ENCODE peak calls at places on chromosomes 13 and 19, in eight cellular contexts. T is GM23338, B is prostate gland, K is transverse colon, X is esophagus muscularis mucosa, M is HCT116, J is sigmoid colon, N is SK-N-SH. S is an unnamed sample.

GRCh38 chr13:44396295-44396962 is 22.8 kb downstream of the SERP2 start:
- DNase-seq in T (no peak), B (no peak), K (no peak), X (no peak), M (no peak), J (no peak), N (no peak), S (no peak)

GRCh38 chr19:38304866-38305429 is 897 bp downstream of the C19orf33 start:
- DNase-seq in T (peak), B (peak), K (peak), X (no peak), M (peak), J (no peak), N (peak), S (no peak)

GRCh38 chr19:39428309-39429112 is 7.2 kb downstream of the RPS16 start:
- DNase-seq in T (peak), B (no peak), K (peak), X (no peak), M (no peak), J (peak), N (no peak), S (no peak)

GRCh38 chr19:17025361-17025760 is 1.2 kb downstream of the CPAMD8 start:
- DNase-seq in T (no peak), B (peak), K (no peak), X (no peak), M (no peak), J (no peak), N (no peak), S (no peak)

GRCh38 chr13:51794959-51795358 is 9.0 kb downstream of the DHRS12 start:
- DNase-seq in T (no peak), B (no peak), K (no peak), X (no peak), M (no peak), J (peak), N (no peak), S (no peak)

GRCh38 chr13:44976196-44976595 is 13.1 kb downstream of the NUFIP1 start:
- DNase-seq in T (no peak), B (no peak), K (no peak), X (no peak), M (no peak), J (no peak), N (no peak), S (no peak)

GRCh38 chr19:38891791-38892190 is 7.6 kb downstream of the SIRT2 start:
- DNase-seq in T (no peak), B (no peak), K (no peak), X (no peak), M (no peak), J (no peak), N (no peak), S (no peak)

GRCh38 chr13:35882722-35883497 is 248.3 kb downstream of the DCLK1 start:
- DNase-seq in T (no peak), B (no peak), K (no peak), X (no peak), M (no peak), J (no peak), N (no peak), S (no peak)

GRCh38 chr19:13098291-13099072 is 4.2 kb downstream of the LYL1 start:
- DNase-seq in T (peak), B (peak), K (no peak), X (no peak), M (no peak), J (peak), N (no peak), S (no peak)

GRCh38 chr19:48568345-48568886 is 16.4 kb downstream of the SULT2B1 start:
- DNase-seq in T (peak), B (peak), K (peak), X (peak), M (peak), J (peak), N (peak), S (no peak)

GRCh38 chr19:3857449-3858003 is 11.3 kb downstream of the ZFR2 start:
- DNase-seq in T (no peak), B (no peak), K (no peak), X (no peak), M (no peak), J (no peak), N (no peak), S (no peak)

GRCh38 chr13:23822252-23822824 is 66.9 kb downstream of the MIPEP start:
- DNase-seq in T (no peak), B (no peak), K (no peak), X (no peak), M (no peak), J (no peak), N (no peak), S (no peak)

GRCh38 chr13:111847964-111848363 is 219.0 kb upstream of the SOX1 start:
- DNase-seq in T (no peak), B (no peak), K (no peak), X (peak), M (no peak), J (no peak), N (no peak), S (no peak)

GRCh38 chr19:15466851-15467733 is 2.7 kb upstream of the RASAL3 start:
- DNase-seq in T (no peak), B (no peak), K (peak), X (no peak), M (no peak), J (no peak), N (no peak), S (no peak)

GRCh38 chr19:3338541-3339181 is 27.7 kb upstream of the NFIC start:
- DNase-seq in T (no peak), B (peak), K (peak), X (no peak), M (no peak), J (peak), N (no peak), S (no peak)

GRCh38 chr19:17739121-17739875 is 12.0 kb upstream of the FCHO1 start:
- DNase-seq in T (peak), B (no peak), K (peak), X (no peak), M (no peak), J (no peak), N (peak), S (no peak)

GRCh38 chr13:87925006-87925405 is 253.8 kb downstream of the SLITRK5 start:
- DNase-seq in T (no peak), B (no peak), K (no peak), X (no peak), M (no peak), J (no peak), N (no peak), S (peak)

GRCh38 chr13:75364131-75364713 is 117.7 kb downstream of the TBC1D4 start:
- DNase-seq in T (no peak), B (no peak), K (no peak), X (no peak), M (no peak), J (no peak), N (no peak), S (no peak)
- H3K27ac ChIP-seq in T (no peak), B (no peak), K (no peak), X (no peak), M (no peak), J (no peak), N (no peak), S (no peak)

DNA sequence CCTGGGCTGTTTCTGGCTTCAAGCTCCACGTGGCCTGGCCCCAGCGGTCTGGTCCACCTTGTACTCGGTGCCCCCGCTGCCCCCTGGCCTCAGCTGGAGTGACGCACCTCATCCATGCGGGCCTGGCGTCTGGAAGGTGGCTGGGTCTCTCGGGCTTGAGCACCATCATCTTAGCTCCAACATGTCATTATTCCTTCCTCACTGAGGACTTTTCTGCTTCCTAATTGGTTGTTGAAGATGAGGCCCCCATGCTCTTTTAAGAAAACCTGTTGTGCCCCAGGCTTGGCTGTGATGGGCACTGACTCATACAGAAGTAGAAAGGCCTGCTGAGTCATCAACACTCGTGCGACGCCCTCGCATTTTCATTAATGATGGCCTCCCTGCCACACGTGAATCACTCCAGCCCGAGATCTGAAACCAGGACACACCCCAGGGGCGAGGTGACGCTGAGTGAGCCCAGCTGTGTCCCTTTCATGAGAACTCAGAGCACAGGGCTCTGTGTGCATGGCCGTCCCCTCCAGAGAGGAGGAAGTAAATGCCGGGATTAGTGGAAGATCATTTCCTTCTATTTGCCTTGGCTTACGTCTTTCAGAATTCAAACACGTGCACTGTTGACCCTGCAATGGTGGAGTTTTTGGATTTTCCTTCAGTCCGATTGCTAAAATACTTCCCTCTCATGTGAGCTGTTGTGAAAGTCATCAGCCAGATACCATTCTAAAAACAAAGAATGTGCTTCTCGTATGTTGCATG is 14.0 kb upstream of the GJA3 start:
- DNase-seq in T (no peak), B (peak), K (peak), X (peak), M (peak), J (peak), N (no peak), S (no peak)
- TF ChIP-seq POLR2AphosphoS5 in T (no peak), B (peak), K (no peak), X (peak), M (peak), J (no peak), N (no peak), S (no peak)

DNA sequence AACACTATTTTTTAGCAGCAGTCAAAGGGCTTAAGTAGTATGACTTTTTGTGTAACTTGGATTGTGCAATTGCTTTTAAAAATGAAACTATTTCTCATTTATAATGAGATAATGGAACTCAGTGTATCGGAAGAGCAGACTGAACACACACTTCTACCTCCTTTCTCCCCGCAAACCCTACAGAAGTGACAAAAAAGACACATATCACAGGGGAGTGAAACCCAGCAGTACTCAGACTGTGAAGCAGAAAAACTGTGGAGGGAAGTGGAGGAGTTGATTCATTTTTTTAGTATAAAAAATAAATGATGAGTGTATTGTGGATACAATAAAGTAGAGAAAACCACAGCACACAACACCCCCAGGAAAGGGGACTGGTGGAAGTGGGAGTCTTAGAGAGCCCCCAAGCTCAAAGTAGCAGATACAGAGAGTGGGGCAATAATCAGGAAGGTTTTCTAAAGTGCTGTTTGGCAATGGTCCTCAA is 9.7 kb downstream of the LPAR6 start:
- DNase-seq in T (no peak), B (no peak), K (no peak), X (no peak), M (no peak), J (no peak), N (no peak), S (no peak)
- H3K27ac ChIP-seq in T (no peak), B (peak), K (peak), X (peak), M (no peak), J (peak), N (no peak), S (no peak)

GRCh38 chr13:39864221-39864620 is 208.8 kb downstream of the COG6 start:
- DNase-seq in T (no peak), B (no peak), K (no peak), X (no peak), M (no peak), J (no peak), N (no peak), S (no peak)
- TF ChIP-seq POLR2AphosphoS5 in T (no peak), B (no peak), K (no peak), X (no peak), M (no peak), J (no peak), N (no peak), S (no peak)

DNA sequence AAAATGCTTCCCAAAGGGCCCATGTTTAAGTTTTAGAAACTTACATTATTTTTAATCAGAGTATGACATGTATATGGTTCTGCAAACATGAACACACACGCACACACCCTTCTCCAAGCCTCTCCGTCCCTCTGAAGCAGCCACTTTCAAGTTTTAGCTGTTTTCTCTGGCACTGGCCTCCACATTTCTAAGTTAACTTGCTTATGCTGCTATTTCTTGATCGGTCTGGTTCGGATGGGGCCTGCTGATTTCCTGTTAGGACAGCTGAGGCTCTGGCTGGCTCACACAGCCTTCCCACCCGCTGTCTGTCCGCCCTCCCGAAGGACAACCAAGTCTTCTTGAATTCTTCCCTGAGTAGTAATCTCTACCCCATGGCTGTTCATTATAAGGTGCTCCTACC is 4.4 kb downstream of the SPC24 start:
- DNase-seq in T (no peak), B (no peak), K (no peak), X (no peak), M (no peak), J (no peak), N (no peak), S (no peak)
- H3K27ac ChIP-seq in T (peak), B (peak), K (peak), X (peak), M (no peak), J (peak), N (no peak), S (no peak)